ENCODE peak calls at places on chromosomes 16 and 17, in five cellular contexts. A is upper lobe of right lung, O is bronchial epithelial cell, R is GM13977, N is pancreas. C is an unnamed sample.

GRCh38 chr16:30076276-30076791 is 540 bp downstream of the PPP4C start:
- DNase-seq in A (no peak), O (no peak), R (no peak), N (no peak), C (no peak)

GRCh38 chr17:81280571-81280970 is 14.5 kb downstream of the SLC38A10 start:
- DNase-seq in A (no peak), O (no peak), R (no peak), N (no peak), C (no peak)

GRCh38 chr17:82013772-82014321 is 8.8 kb downstream of the CENPX start:
- DNase-seq in A (peak; percentile 90), O (no peak), R (no peak), N (no peak), C (no peak)

GRCh38 chr16:20867585-20867984 is 32.6 kb downstream of the DCUN1D3 start:
- DNase-seq in A (no peak), O (peak; percentile 32), R (no peak), N (no peak), C (no peak)

GRCh38 chr17:31486351-31487062 is 95.0 kb downstream of the RAB11FIP4 start:
- DNase-seq in A (peak; percentile 75), O (no peak), R (no peak), N (peak; percentile 73), C (no peak)

GRCh38 chr17:11495616-11496015 is 102.7 kb upstream of the DNAH9 start:
- DNase-seq in A (no peak), O (no peak), R (no peak), N (no peak), C (no peak)

GRCh38 chr17:58334661-58335060 is 6.1 kb upstream of the TSPOAP1 start:
- DNase-seq in A (no peak), O (no peak), R (no peak), N (no peak), C (no peak)

GRCh38 chr17:77891602-77892001 is 66.9 kb upstream of the TNRC6C start:
- DNase-seq in A (peak; percentile 52), O (no peak), R (no peak), N (no peak), C (no peak)

GRCh38 chr17:83154311-83155127 is 75.1 kb downstream of the METRNL start:
- DNase-seq in A (peak; percentile 54), O (no peak), R (no peak), N (no peak), C (peak; percentile 16)

GRCh38 chr17:2695961-2696760 is 15.4 kb downstream of the CLUH start:
- DNase-seq in A (peak; percentile 63), O (no peak), R (peak; percentile 33), N (no peak), C (no peak)

GRCh38 chr17:14351493-14351892 is 50.6 kb downstream of the HS3ST3B1 start:
- DNase-seq in A (no peak), O (no peak), R (no peak), N (no peak), C (peak; percentile 34)

GRCh38 chr17:7014995-7015586 is 2.7 kb downstream of the RNASEK start:
- DNase-seq in A (no peak), O (peak; percentile 32), R (peak; percentile 77), N (no peak), C (peak; percentile 52)

GRCh38 chr16:14303182-14303618 is 232.1 kb downstream of the MRTFB start:
- DNase-seq in A (no peak), O (no peak), R (no peak), N (no peak), C (no peak)

GRCh38 chr17:42132941-42133340 is 10.3 kb downstream of the HSPB9 start:
- DNase-seq in A (peak; percentile 89), O (peak; percentile 61), R (no peak), N (peak; percentile 72), C (no peak)

GRCh38 chr17:53168413-53168812 is 654.3 kb upstream of the KIF2B start:
- DNase-seq in A (no peak), O (no peak), R (no peak), N (no peak), C (no peak)

GRCh38 chr16:56747486-56748045 is 17.6 kb downstream of the NUP93 start:
- DNase-seq in A (no peak), O (no peak), R (no peak), N (no peak), C (no peak)

GRCh38 chr17:6603746-6604325 is 36.7 kb downstream of the KIAA0753 start:
- DNase-seq in A (no peak), O (no peak), R (no peak), N (no peak), C (no peak)

GRCh38 chr17:77315551-77316190 is 174.9 kb downstream of the SEC14L1 start:
- DNase-seq in A (peak; percentile 73), O (no peak), R (no peak), N (no peak), C (no peak)

GRCh38 chr17:8707591-8708453 is 36.8 kb downstream of the CCDC42 start:
- DNase-seq in A (no peak), O (no peak), R (no peak), N (no peak), C (no peak)

GRCh38 chr16:78705694-78706093 is 606.2 kb downstream of the WWOX start:
- DNase-seq in A (no peak), O (peak; percentile 99), R (peak; percentile 21), N (no peak), C (peak; percentile 24)

GRCh38 chr16:84284168-84284722 is 10.4 kb upstream of the WFDC1 start:
- DNase-seq in A (peak; percentile 73), O (peak; percentile 7), R (no peak), N (peak; percentile 17), C (no peak)

GRCh38 chr17:22278302-22279275 is 586.3 kb downstream of the KCNJ18 start:
- DNase-seq in A (peak; percentile 53), O (no peak), R (no peak), N (no peak), C (no peak)

GRCh38 chr17:45284176-45285140 is 22.6 kb upstream of the SPATA32 start:
- DNase-seq in A (peak; percentile 70), O (peak; percentile 82), R (no peak), N (no peak), C (no peak)

GRCh38 chr16:47019563-47019962 is 46.1 kb upstream of the DNAJA2 start:
- DNase-seq in A (no peak), O (peak; percentile 25), R (no peak), N (no peak), C (no peak)

GRCh38 chr17:36920032-36921000 is 17.0 kb upstream of the LHX1 start:
- DNase-seq in A (no peak), O (peak; percentile 64), R (no peak), N (no peak), C (no peak)

GRCh38 chr16:27253526-27253930 is 15.0 kb downstream of the NSMCE1 start:
- DNase-seq in A (no peak), O (peak; percentile 89), R (no peak), N (no peak), C (no peak)

GRCh38 chr17:45123930-45124796 is 8.2 kb downstream of the PLCD3 start:
- DNase-seq in A (no peak), O (peak; percentile 84), R (no peak), N (no peak), C (no peak)

GRCh38 chr16:17271687-17272086 is 199.1 kb downstream of the XYLT1 start:
- DNase-seq in A (no peak), O (no peak), R (no peak), N (peak; percentile 53), C (no peak)

DNA sequence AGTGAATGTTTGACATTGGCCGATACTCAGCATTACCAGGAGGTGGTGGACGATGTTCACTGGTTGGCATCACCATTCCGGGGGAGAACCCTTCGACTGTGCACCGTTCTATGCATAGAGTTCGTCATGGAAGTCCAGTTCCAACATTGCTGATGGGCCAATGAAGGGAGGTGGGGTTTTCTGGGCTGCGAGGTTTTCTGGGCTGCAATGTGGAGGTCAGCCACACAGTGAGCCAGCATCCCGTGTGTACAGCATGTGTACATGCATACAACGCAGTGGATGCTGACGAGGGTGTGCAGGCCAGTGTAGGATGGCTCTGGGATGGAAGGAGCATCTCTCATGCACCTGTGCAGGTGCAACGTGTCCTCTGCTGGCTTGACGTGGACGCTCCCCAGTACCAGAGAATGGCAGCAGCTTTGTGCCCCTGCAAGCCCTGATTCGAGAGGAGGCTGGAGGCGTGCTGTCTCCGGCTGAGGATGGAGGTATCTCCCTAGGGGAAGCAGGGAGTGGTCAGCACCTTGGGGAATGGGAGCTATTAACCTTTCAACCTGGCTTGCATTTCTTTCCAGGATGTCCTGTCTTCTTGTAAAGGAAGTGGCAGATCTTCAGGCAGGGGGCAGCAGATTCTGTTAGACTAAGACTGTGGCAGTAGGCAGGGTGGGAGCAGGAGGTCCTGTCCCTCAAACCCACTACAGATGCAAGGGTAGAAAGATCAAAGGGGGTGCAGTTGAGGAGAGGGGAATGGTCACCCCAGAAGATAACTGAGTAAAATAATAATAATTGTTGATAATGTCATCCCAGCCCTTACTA is 98.2 kb downstream of the CYLD start:
- DNase-seq in A (no peak), O (no peak), R (no peak), N (no peak), C (no peak)
- TF ChIP-seq CTCF in A (no peak), O (no peak), R (peak; percentile 5), N (no peak), C (no peak)

GRCh38 chr16:89334988-89335802 is 117.7 kb downstream of the ZNF778 start:
- DNase-seq in A (peak; percentile 61), O (no peak), R (no peak), N (no peak), C (no peak)
- TF ChIP-seq CTCF in A (peak; percentile 21), O (peak; percentile 9), R (no peak), N (no peak), C (no peak)

GRCh38 chr17:79803997-79804855 is 7.3 kb upstream of the CBX8 start:
- DNase-seq in A (no peak), O (peak; percentile 20), R (peak; percentile 85), N (no peak), C (peak; percentile 75)

GRCh38 chr17:79806863-79807720 is 10.2 kb upstream of the CBX8 start:
- DNase-seq in A (no peak), O (no peak), R (no peak), N (no peak), C (no peak)

GRCh38 chr17:79803421-79803996 is 6.6 kb upstream of the CBX8 start:
- DNase-seq in A (no peak), O (no peak), R (no peak), N (no peak), C (no peak)

GRCh38 chr17:79802736-79803420 is 6.0 kb upstream of the CBX8 start:
- DNase-seq in A (no peak), O (no peak), R (no peak), N (no peak), C (no peak)

GRCh38 chr17:79804856-79805696 is 8.2 kb upstream of the CBX8 start:
- DNase-seq in A (no peak), O (no peak), R (no peak), N (no peak), C (no peak)
- TF ChIP-seq CTCF in A (no peak), O (no peak), R (no peak), N (no peak), C (no peak)

GRCh38 chr16:6331770-6332169 is 1000.9 kb upstream of the RBFOX1 start:
- DNase-seq in A (no peak), O (no peak), R (no peak), N (no peak), C (no peak)

GRCh38 chr16:6335072-6335471 is 997.6 kb upstream of the RBFOX1 start:
- DNase-seq in A (no peak), O (no peak), R (no peak), N (no peak), C (no peak)
- TF ChIP-seq CTCF in A (peak; percentile 37), O (peak; percentile 31), R (peak; percentile 24), N (peak; percentile 17), C (peak; percentile 9)

GRCh38 chr16:31713945-31714898 is 159.4 kb upstream of the ZNF267 start:
- DNase-seq in A (no peak), O (no peak), R (no peak), N (peak; percentile 38), C (peak; percentile 21)
- TF ChIP-seq CTCF in A (peak; percentile 13), O (peak; percentile 47), R (peak; percentile 46), N (no peak), C (no peak)

GRCh38 chr16:88063201-88063773 is 112.1 kb downstream of the BANP start:
- DNase-seq in A (no peak), O (no peak), R (no peak), N (no peak), C (no peak)
- TF ChIP-seq CTCF in A (no peak), O (no peak), R (no peak), N (no peak), C (no peak)